ENCODE peak calls at places on chromosomes 7 and 10, in seven cellular contexts. V, D, X, T, C, U and I are unnamed samples.

GRCh38 chr10:96287392-96288105 is 16.2 kb upstream of the BLNK start:
- DNase-seq in C (no peak), V (no peak), D (no peak), U (peak), T (peak), X (no peak), I (no peak)

GRCh38 chr7:157271991-157272324 is 64.8 kb upstream of the DNAJB6 start:
- DNase-seq in V (peak), T (peak), D (peak), C (no peak), U (peak), X (peak), I (peak)

GRCh38 chr10:5317547-5318107 is 47.1 kb upstream of the UCN3 start:
- DNase-seq in D (no peak), T (peak), X (peak), V (peak), U (peak), C (no peak), I (peak)

GRCh38 chr10:79152423-79152817 is 83.7 kb downstream of the ZMIZ1 start:
- DNase-seq in D (no peak), X (no peak), T (peak), V (peak), C (no peak), U (no peak), I (no peak)

GRCh38 chr10:17423641-17424186 is 30.7 kb downstream of the ST8SIA6 start:
- DNase-seq in V (no peak), D (no peak), U (peak), C (no peak), X (no peak), T (peak), I (peak)

GRCh38 chr7:115689941-115690340 is 340.6 kb downstream of the TFEC start:
- DNase-seq in V (no peak), U (no peak), T (no peak), X (no peak), C (no peak), D (no peak), I (peak)

GRCh38 chr7:15015545-15016314 is 113.2 kb upstream of the DGKB start:
- DNase-seq in X (peak), V (peak), T (peak), D (peak), C (peak), U (peak), I (peak)

GRCh38 chr7:151876112-151876898 is 610 bp downstream of the PRKAG2 start:
- DNase-seq in C (peak), T (no peak), X (no peak), U (peak), D (peak), V (peak), I (peak)